ENCODE peak calls at places on chromosome 5, in four cellular contexts. One of them, this sample, is unnamed.

GRCh38 chr5:159883522-159883950 is 32.7 kb upstream of the ADRA1B start:
- DNase-seq in GM12878: no peak
- DNase-seq in HEK293T: no peak
- DNase-seq in K562: no peak
- DNase-seq in this sample: no peak

GRCh38 chr5:117424559-117424958 is 849.9 kb upstream of the SEMA6A start:
- DNase-seq in GM12878: no peak
- DNase-seq in HEK293T: no peak
- DNase-seq in K562: no peak
- DNase-seq in this sample: no peak

GRCh38 chr5:127358782-127359181 is 68.2 kb downstream of the MEGF10 start:
- DNase-seq in GM12878: no peak
- DNase-seq in HEK293T: no peak
- DNase-seq in K562: no peak
- DNase-seq in this sample: no peak

GRCh38 chr5:145887976-145888574 is 15.3 kb upstream of the GRXCR2 start:
- DNase-seq in GM12878: no peak
- DNase-seq in HEK293T: peak; percentile 58
- DNase-seq in K562: peak; percentile 56
- DNase-seq in this sample: peak; percentile 56

GRCh38 chr5:2196989-2197531 is 314.3 kb upstream of the IRX4 start:
- DNase-seq in GM12878: no peak
- DNase-seq in HEK293T: no peak
- DNase-seq in K562: no peak
- DNase-seq in this sample: no peak

GRCh38 chr5:90264930-90265857 is 144.4 kb downstream of the CETN3 start:
- DNase-seq in GM12878: peak; percentile 41
- DNase-seq in HEK293T: peak; percentile 66
- DNase-seq in K562: peak; percentile 34
- DNase-seq in this sample: peak; percentile 35

GRCh38 chr5:142078251-142078650 is 30.3 kb upstream of the NDFIP1 start:
- DNase-seq in GM12878: no peak
- DNase-seq in HEK293T: no peak
- DNase-seq in K562: no peak
- DNase-seq in this sample: no peak

GRCh38 chr5:171543486-171543885 is 124.0 kb downstream of the FGF18 start:
- DNase-seq in GM12878: no peak
- DNase-seq in HEK293T: peak; percentile 3
- DNase-seq in K562: no peak
- DNase-seq in this sample: no peak

GRCh38 chr5:859391-859790 is 8.6 kb upstream of the ZDHHC11 start:
- DNase-seq in GM12878: no peak
- DNase-seq in HEK293T: no peak
- DNase-seq in K562: no peak
- DNase-seq in this sample: no peak

GRCh38 chr5:139700711-139701693 is 52.9 kb downstream of the CXXC5 start:
- DNase-seq in GM12878: no peak
- DNase-seq in HEK293T: no peak
- DNase-seq in K562: peak; percentile 34
- DNase-seq in this sample: peak; percentile 91

GRCh38 chr5:133746834-133747233 is 134.5 kb upstream of the FSTL4 start:
- DNase-seq in GM12878: no peak
- DNase-seq in HEK293T: peak; percentile 47
- DNase-seq in K562: peak; percentile 67
- DNase-seq in this sample: peak; percentile 4

GRCh38 chr5:180591249-180591887 is at the start of gene SCGB3A1:
- DNase-seq in GM12878: no peak
- DNase-seq in HEK293T: no peak
- DNase-seq in K562: peak; percentile 17
- DNase-seq in this sample: no peak

GRCh38 chr5:135323227-135323626 is 75.8 kb downstream of the MACROH2A1 start:
- DNase-seq in GM12878: no peak
- DNase-seq in HEK293T: no peak
- DNase-seq in K562: no peak
- DNase-seq in this sample: no peak

GRCh38 chr5:145554399-145554798 is 280.7 kb downstream of the PRELID2 start:
- DNase-seq in GM12878: no peak
- DNase-seq in HEK293T: no peak
- DNase-seq in K562: no peak
- DNase-seq in this sample: no peak

GRCh38 chr5:95471447-95471846 is 80.3 kb downstream of the FAM81B start:
- DNase-seq in GM12878: no peak
- DNase-seq in HEK293T: no peak
- DNase-seq in K562: no peak
- DNase-seq in this sample: no peak

GRCh38 chr5:147504535-147504934 is 5.3 kb downstream of the DPYSL3 start:
- DNase-seq in GM12878: no peak
- DNase-seq in HEK293T: no peak
- DNase-seq in K562: no peak
- DNase-seq in this sample: no peak

GRCh38 chr5:124519396-124519795 is 227.0 kb downstream of the ZNF608 start:
- DNase-seq in GM12878: peak; percentile 33
- DNase-seq in HEK293T: no peak
- DNase-seq in K562: no peak
- DNase-seq in this sample: no peak
- TF ChIP-seq FOXK2 in GM12878: no peak
- TF ChIP-seq FOXK2 in HEK293T: no peak
- TF ChIP-seq FOXK2 in K562: no peak
- TF ChIP-seq FOXK2 in this sample: no peak

DNA sequence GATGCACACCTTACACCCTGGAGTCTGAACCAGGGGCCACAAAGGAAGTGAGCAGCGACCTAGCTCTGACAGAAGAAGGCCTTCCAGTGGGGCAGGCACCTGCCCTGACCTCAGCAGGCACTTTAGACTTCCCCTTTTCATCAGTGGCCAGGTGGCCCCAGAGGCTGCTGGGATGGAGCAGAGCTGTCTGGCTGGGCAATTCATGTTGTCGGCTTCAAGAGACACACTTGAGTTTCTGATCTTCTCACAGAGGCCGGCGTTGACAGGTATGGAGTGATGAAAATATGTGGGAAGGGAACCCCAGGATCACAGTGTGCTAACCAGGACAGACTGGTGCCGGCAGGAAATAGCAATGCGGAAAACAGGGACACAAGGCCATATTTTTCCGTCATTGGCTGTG is 375.5 kb downstream of the CTNND2 start:
- DNase-seq in GM12878: no peak
- DNase-seq in HEK293T: no peak
- DNase-seq in K562: no peak
- DNase-seq in this sample: no peak
- TF ChIP-seq FOXK2 in GM12878: no peak
- TF ChIP-seq FOXK2 in HEK293T: no peak
- TF ChIP-seq FOXK2 in K562: no peak
- TF ChIP-seq FOXK2 in this sample: no peak

GRCh38 chr5:14400085-14400484 is 181.5 kb upstream of the OTULINL start:
- DNase-seq in GM12878: no peak
- DNase-seq in HEK293T: no peak
- DNase-seq in K562: no peak
- DNase-seq in this sample: no peak
- TF ChIP-seq FOXK2 in GM12878: no peak
- TF ChIP-seq FOXK2 in HEK293T: no peak
- TF ChIP-seq FOXK2 in K562: no peak
- TF ChIP-seq FOXK2 in this sample: no peak

GRCh38 chr5:16787278-16787677 is 148.8 kb downstream of the MYO10 start:
- DNase-seq in GM12878: no peak
- DNase-seq in HEK293T: no peak
- DNase-seq in K562: no peak
- DNase-seq in this sample: no peak

GRCh38 chr5:16794381-16794913 is 141.6 kb downstream of the MYO10 start:
- DNase-seq in GM12878: no peak
- DNase-seq in HEK293T: no peak
- DNase-seq in K562: no peak
- DNase-seq in this sample: no peak

GRCh38 chr5:16788957-16789356 is 147.1 kb downstream of the MYO10 start:
- DNase-seq in GM12878: no peak
- DNase-seq in HEK293T: no peak
- DNase-seq in K562: no peak
- DNase-seq in this sample: no peak

GRCh38 chr5:16791036-16791705 is 144.9 kb downstream of the MYO10 start:
- DNase-seq in GM12878: peak; percentile 24
- DNase-seq in HEK293T: peak; percentile 43
- DNase-seq in K562: peak; percentile 66
- DNase-seq in this sample: peak; percentile 36

DNA sequence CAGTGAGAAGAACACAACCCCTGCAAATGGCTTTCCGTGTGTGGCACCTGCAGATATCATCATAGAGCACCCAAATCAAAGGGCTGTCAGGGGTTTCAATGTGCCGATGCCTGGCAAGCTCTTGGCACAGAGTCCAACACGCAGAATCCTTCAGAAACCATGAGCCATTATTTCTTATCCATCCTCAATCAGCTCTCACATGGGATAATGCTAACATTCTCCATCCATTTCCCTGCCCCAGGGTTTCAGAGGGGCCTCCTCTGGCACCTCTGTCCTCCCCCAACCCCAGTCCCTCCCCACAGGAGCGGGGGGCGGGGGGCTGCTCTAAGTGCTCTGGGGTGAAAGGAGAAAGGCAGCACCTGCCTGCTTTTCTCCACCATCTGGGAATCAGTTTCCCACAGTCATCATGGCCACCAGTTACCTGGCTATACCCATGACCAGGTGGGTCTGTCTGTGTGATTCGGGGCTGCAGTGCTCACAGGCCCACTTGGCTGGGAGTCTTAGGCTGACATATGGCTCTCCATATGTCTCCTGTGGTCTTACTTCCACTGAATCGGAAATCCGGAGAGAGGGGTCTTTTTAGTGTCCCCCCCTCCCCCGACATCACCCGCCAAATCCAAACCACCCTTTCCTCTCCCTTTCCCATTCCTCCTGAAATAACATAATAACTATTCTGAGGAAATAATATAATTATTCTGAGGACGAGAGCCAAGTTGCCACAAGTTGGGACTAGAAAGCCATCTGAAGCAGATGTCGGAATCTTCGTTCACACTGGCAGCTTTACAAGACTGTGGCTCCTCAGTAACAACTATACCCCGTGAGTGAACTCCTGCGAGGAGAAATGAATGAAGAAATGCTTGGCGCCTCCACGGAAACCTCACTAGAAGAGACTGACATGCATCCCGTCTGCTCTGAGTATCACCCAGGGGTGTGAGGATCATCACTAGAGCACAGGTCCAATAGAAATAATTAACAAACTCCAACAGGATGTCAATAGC is 143.5 kb downstream of the MYO10 start:
- DNase-seq in GM12878: no peak
- DNase-seq in HEK293T: no peak
- DNase-seq in K562: no peak
- DNase-seq in this sample: no peak
- TF ChIP-seq FOXK2 in GM12878: no peak
- TF ChIP-seq FOXK2 in HEK293T: no peak
- TF ChIP-seq FOXK2 in K562: no peak
- TF ChIP-seq FOXK2 in this sample: no peak

GRCh38 chr5:76804266-76804665 is 14.6 kb upstream of the F2RL1 start:
- DNase-seq in GM12878: no peak
- DNase-seq in HEK293T: no peak
- DNase-seq in K562: no peak
- DNase-seq in this sample: peak; percentile 60
- TF ChIP-seq FOXK2 in GM12878: no peak
- TF ChIP-seq FOXK2 in HEK293T: no peak
- TF ChIP-seq FOXK2 in K562: no peak
- TF ChIP-seq FOXK2 in this sample: no peak

GRCh38 chr5:177508837-177509236 is 789 bp downstream of the DOK3 start:
- DNase-seq in GM12878: no peak
- DNase-seq in HEK293T: no peak
- DNase-seq in K562: no peak
- DNase-seq in this sample: no peak

GRCh38 chr5:177508217-177508611 is 1.4 kb downstream of the DOK3 start:
- DNase-seq in GM12878: no peak
- DNase-seq in HEK293T: no peak
- DNase-seq in K562: no peak
- DNase-seq in this sample: no peak

GRCh38 chr5:177505075-177505474 is 4.6 kb downstream of the DOK3 start:
- DNase-seq in GM12878: no peak
- DNase-seq in HEK293T: no peak
- DNase-seq in K562: no peak
- DNase-seq in this sample: no peak

GRCh38 chr5:177507596-177508216 is 1.9 kb downstream of the DOK3 start:
- DNase-seq in GM12878: no peak
- DNase-seq in HEK293T: no peak
- DNase-seq in K562: no peak
- DNase-seq in this sample: no peak

GRCh38 chr5:177507165-177507564 is 2.5 kb downstream of the DOK3 start:
- DNase-seq in GM12878: no peak
- DNase-seq in HEK293T: no peak
- DNase-seq in K562: no peak
- DNase-seq in this sample: peak; percentile 51
- TF ChIP-seq FOXK2 in GM12878: no peak
- TF ChIP-seq FOXK2 in HEK293T: no peak
- TF ChIP-seq FOXK2 in K562: no peak
- TF ChIP-seq FOXK2 in this sample: no peak